ENCODE peak calls at places on chromosomes 1 and 21, in four cellular contexts. One of them, this sample, is unnamed.

GRCh38 chr21:14748662-14749061 is 202.5 kb upstream of the SAMSN1 start:
- DNase-seq in AG04450: no peak
- DNase-seq in lower lobe of right lung: no peak
- DNase-seq in Daoy: no peak
- DNase-seq in this sample: no peak

GRCh38 chr1:84166797-84167196 is 22.7 kb downstream of the PRKACB start:
- DNase-seq in lower lobe of right lung: no peak
- DNase-seq in AG04450: no peak
- DNase-seq in Daoy: no peak
- DNase-seq in this sample: no peak

GRCh38 chr1:204583909-204584632 is 67.9 kb downstream of the MDM4 start:
- DNase-seq in Daoy: no peak
- DNase-seq in AG04450: no peak
- DNase-seq in lower lobe of right lung: no peak
- DNase-seq in this sample: no peak

GRCh38 chr1:157155658-157156057 is 17.5 kb upstream of the ETV3 start:
- DNase-seq in Daoy: peak
- DNase-seq in lower lobe of right lung: no peak
- DNase-seq in AG04450: no peak
- DNase-seq in this sample: no peak

GRCh38 chr1:32684167-32684811 is 18.3 kb downstream of the SYNC start:
- DNase-seq in Daoy: no peak
- DNase-seq in lower lobe of right lung: no peak
- DNase-seq in AG04450: peak
- DNase-seq in this sample: peak

GRCh38 chr1:40799351-40799867 is 15.8 kb downstream of the KCNQ4 start:
- DNase-seq in lower lobe of right lung: no peak
- DNase-seq in Daoy: no peak
- DNase-seq in AG04450: no peak
- DNase-seq in this sample: no peak

GRCh38 chr1:168362991-168363390 is 82.3 kb downstream of the TBX19 start:
- DNase-seq in AG04450: no peak
- DNase-seq in Daoy: no peak
- DNase-seq in lower lobe of right lung: no peak
- DNase-seq in this sample: no peak

GRCh38 chr1:93358293-93358692 is 12.6 kb downstream of the DR1 start:
- DNase-seq in Daoy: no peak
- DNase-seq in lower lobe of right lung: no peak
- DNase-seq in AG04450: no peak
- DNase-seq in this sample: no peak

GRCh38 chr1:63557365-63557987 is 34.2 kb downstream of the EFCAB7 start:
- DNase-seq in Daoy: peak
- DNase-seq in lower lobe of right lung: no peak
- DNase-seq in AG04450: peak
- DNase-seq in this sample: no peak

GRCh38 chr1:222989443-222989842 is 153.6 kb downstream of the TLR5 start:
- DNase-seq in lower lobe of right lung: no peak
- DNase-seq in AG04450: no peak
- DNase-seq in Daoy: no peak
- DNase-seq in this sample: no peak

GRCh38 chr1:231064418-231064817 is 24.4 kb upstream of the FAM89A start:
- DNase-seq in lower lobe of right lung: no peak
- DNase-seq in AG04450: no peak
- DNase-seq in Daoy: no peak
- DNase-seq in this sample: no peak

GRCh38 chr21:35578831-35579470 is 481.4 kb downstream of the SETD4 start:
- DNase-seq in AG04450: no peak
- DNase-seq in lower lobe of right lung: no peak
- DNase-seq in Daoy: no peak
- DNase-seq in this sample: no peak

GRCh38 chr21:42424848-42425602 is 21.3 kb downstream of the UBASH3A start:
- DNase-seq in lower lobe of right lung: peak
- DNase-seq in Daoy: no peak
- DNase-seq in AG04450: no peak
- DNase-seq in this sample: no peak

GRCh38 chr21:29334717-29335428 is 36.2 kb downstream of the BACH1 start:
- DNase-seq in lower lobe of right lung: no peak
- DNase-seq in Daoy: peak
- DNase-seq in AG04450: no peak
- DNase-seq in this sample: no peak

GRCh38 chr1:202163281-202164270 is 3.2 kb upstream of the PTPN7 start:
- DNase-seq in AG04450: no peak
- DNase-seq in Daoy: no peak
- DNase-seq in lower lobe of right lung: no peak
- DNase-seq in this sample: no peak

GRCh38 chr1:60281360-60281932 is 207.9 kb upstream of the C1orf87 start:
- DNase-seq in lower lobe of right lung: peak
- DNase-seq in Daoy: peak
- DNase-seq in AG04450: no peak
- DNase-seq in this sample: peak

GRCh38 chr1:39576016-39576657 is 453 bp downstream of the PABPC4 start:
- DNase-seq in lower lobe of right lung: peak
- DNase-seq in AG04450: no peak
- DNase-seq in Daoy: peak
- DNase-seq in this sample: no peak

GRCh38 chr1:46205794-46206193 is 2.7 kb downstream of the LURAP1 start:
- DNase-seq in lower lobe of right lung: no peak
- DNase-seq in Daoy: no peak
- DNase-seq in AG04450: no peak
- DNase-seq in this sample: no peak